ENCODE peak calls at places on chromosome 1, in four cellular contexts. C, V, N and S are unnamed samples.

GRCh38 chr1:202213361-202214088 is 19.9 kb downstream of the LGR6 start:
- DNase-seq in C (peak; percentile 83), V (no peak), N (peak; percentile 78), S (no peak)

GRCh38 chr1:210746024-210746423 is 387.9 kb downstream of the KCNH1 start:
- DNase-seq in V (no peak), C (no peak), N (no peak), S (no peak)

GRCh38 chr1:234607091-234608025 is 2.6 kb downstream of the IRF2BP2 start:
- DNase-seq in N (no peak), C (no peak), V (peak; percentile 68), S (peak; percentile 84)

GRCh38 chr1:29453502-29454240 is 217.3 kb downstream of the PTPRU start:
- DNase-seq in V (peak; percentile 28), C (peak; percentile 91), N (peak; percentile 75), S (no peak)

GRCh38 chr1:91752324-91752723 is 133.6 kb downstream of the TGFBR3 start:
- DNase-seq in N (no peak), V (no peak), C (no peak), S (no peak)

GRCh38 chr1:65757531-65757930 is 35.2 kb upstream of the PDE4B start:
- DNase-seq in N (no peak), C (no peak), V (no peak), S (no peak)

GRCh38 chr1:203152158-203153034 is 23.2 kb downstream of the MYBPH start:
- DNase-seq in N (no peak), C (no peak), V (no peak), S (no peak)

GRCh38 chr1:74835046-74835445 is 102.1 kb downstream of the TYW3 start:
- DNase-seq in N (no peak), C (no peak), V (no peak), S (no peak)

GRCh38 chr1:7341145-7341900 is 429.8 kb upstream of the VAMP3 start:
- DNase-seq in V (peak; percentile 62), N (no peak), C (no peak), S (no peak)

GRCh38 chr1:64199154-64199553 is 4.3 kb upstream of the UBE2U start:
- DNase-seq in C (no peak), N (no peak), V (no peak), S (no peak)

GRCh38 chr1:185170291-185170848 is 13.4 kb downstream of the SWT1 start:
- DNase-seq in C (peak; percentile 65), N (peak; percentile 30), V (peak; percentile 65), S (no peak)

GRCh38 chr1:212981025-212981495 is 30.7 kb downstream of the VASH2 start:
- DNase-seq in V (no peak), N (no peak), C (no peak), S (no peak)

GRCh38 chr1:31335007-31335406 is 37.9 kb downstream of the FABP3 start:
- DNase-seq in N (no peak), C (peak; percentile 33), V (no peak), S (no peak)

GRCh38 chr1:57007472-57007871 is 41.7 kb upstream of the C8B start:
- DNase-seq in V (no peak), C (no peak), N (no peak), S (no peak)

GRCh38 chr1:50183734-50184133 is 75.0 kb downstream of the ELAVL4 start:
- DNase-seq in C (no peak), N (no peak), V (peak; percentile 80), S (no peak)